ENCODE peak calls at places on chromosomes 16 and 17, in six cellular contexts. M, S, C, J, G and K are unnamed samples. For H3K9me3, the result is how much of the 10 kb centered on the place peaks cover.

GRCh38 chr16:55263271-55264250 is 60.4 kb upstream of the IRX6 start:
- DNase-seq in M (no peak), S (no peak), C (no peak), J (no peak), G (no peak), K (no peak)

GRCh38 chr16:50997679-50998078 is 153.4 kb downstream of the SALL1 start:
- DNase-seq in M (no peak), S (no peak), C (no peak), J (no peak), G (no peak), K (no peak)

GRCh38 chr17:81884968-81885367 is 6.4 kb downstream of the ALYREF start:
- DNase-seq in M (no peak), S (no peak), C (no peak), J (no peak), G (no peak), K (no peak)

GRCh38 chr17:81528651-81529436 is 667 bp downstream of the FSCN2 start:
- DNase-seq in M (no peak), S (no peak), C (peak), J (no peak), G (no peak), K (no peak)

GRCh38 chr17:8122391-8122922 is 1.4 kb downstream of the HES7 start:
- DNase-seq in M (peak), S (no peak), C (peak), J (peak), G (peak), K (peak)

GRCh38 chr17:65022751-65023421 is 33.7 kb downstream of the GNA13 start:
- DNase-seq in M (peak), S (no peak), C (peak), J (peak), G (peak), K (peak)

GRCh38 chr17:72060084-72060483 is 60.7 kb upstream of the SOX9 start:
- DNase-seq in M (no peak), S (no peak), C (no peak), J (no peak), G (no peak), K (no peak)

GRCh38 chr16:76193851-76194620 is 83.2 kb upstream of the CNTNAP4 start:
- DNase-seq in M (no peak), S (no peak), C (no peak), J (no peak), G (peak), K (peak)

GRCh38 chr17:77281904-77282367 is 141.2 kb downstream of the SEC14L1 start:
- DNase-seq in M (no peak), S (peak), C (peak), J (no peak), G (peak), K (no peak)

GRCh38 chr17:80938556-80938955 is 53.1 kb upstream of the CHMP6 start:
- DNase-seq in M (no peak), S (no peak), C (no peak), J (no peak), G (no peak), K (no peak)

GRCh38 chr17:59381716-59382570 is 50.5 kb downstream of the YPEL2 start:
- DNase-seq in M (peak), S (no peak), C (no peak), J (peak), G (no peak), K (no peak)

GRCh38 chr16:24834459-24835335 is 11.1 kb upstream of the SLC5A11 start:
- DNase-seq in M (peak), S (peak), C (peak), J (peak), G (peak), K (peak)

GRCh38 chr17:60941028-60941427 is 263.4 kb downstream of the BCAS3 start:
- DNase-seq in M (peak), S (no peak), C (no peak), J (peak), G (peak), K (peak)

GRCh38 chr17:78716814-78717393 is 65.2 kb downstream of the CYTH1 start:
- DNase-seq in M (peak), S (no peak), C (peak), J (peak), G (peak), K (peak)

GRCh38 chr16:67277999-67278772 is 1.1 kb upstream of the PLEKHG4 start:
- DNase-seq in M (peak), S (peak), C (peak), J (peak), G (peak), K (peak)

GRCh38 chr16:57284206-57284951 is at the start of gene PLLP:
- DNase-seq in M (peak), S (peak), C (peak), J (peak), G (peak), K (peak)
- TF ChIP-seq EZH2 in M (peak), S (no peak), C (no peak), J (peak), G (peak), K (no peak)

DNA sequence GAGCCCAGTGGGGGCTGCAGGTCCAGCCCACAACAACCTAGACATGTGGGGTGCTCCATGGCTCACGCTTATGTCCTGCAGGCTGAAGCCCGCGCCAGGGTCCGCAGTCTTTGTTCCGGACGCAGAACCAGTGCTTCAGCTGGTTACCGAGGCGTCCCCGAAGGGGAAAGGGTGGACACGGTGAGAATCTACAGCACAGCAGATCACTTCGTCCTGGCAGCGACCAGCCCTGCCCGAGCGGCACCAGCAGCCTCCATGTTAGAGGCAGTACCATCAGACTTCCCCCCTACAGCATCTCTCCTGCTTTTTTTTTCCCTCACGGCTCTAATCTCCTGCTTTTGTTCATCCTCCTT is 1736.4 kb downstream of the TP53TG3F start:
- DNase-seq in M (no peak), S (no peak), C (no peak), J (no peak), G (no peak), K (no peak)
- H3K9me3 ChIP-seq in M (under half), S (under half), C (under half), J (under half), G (under half), K (under half)

DNA sequence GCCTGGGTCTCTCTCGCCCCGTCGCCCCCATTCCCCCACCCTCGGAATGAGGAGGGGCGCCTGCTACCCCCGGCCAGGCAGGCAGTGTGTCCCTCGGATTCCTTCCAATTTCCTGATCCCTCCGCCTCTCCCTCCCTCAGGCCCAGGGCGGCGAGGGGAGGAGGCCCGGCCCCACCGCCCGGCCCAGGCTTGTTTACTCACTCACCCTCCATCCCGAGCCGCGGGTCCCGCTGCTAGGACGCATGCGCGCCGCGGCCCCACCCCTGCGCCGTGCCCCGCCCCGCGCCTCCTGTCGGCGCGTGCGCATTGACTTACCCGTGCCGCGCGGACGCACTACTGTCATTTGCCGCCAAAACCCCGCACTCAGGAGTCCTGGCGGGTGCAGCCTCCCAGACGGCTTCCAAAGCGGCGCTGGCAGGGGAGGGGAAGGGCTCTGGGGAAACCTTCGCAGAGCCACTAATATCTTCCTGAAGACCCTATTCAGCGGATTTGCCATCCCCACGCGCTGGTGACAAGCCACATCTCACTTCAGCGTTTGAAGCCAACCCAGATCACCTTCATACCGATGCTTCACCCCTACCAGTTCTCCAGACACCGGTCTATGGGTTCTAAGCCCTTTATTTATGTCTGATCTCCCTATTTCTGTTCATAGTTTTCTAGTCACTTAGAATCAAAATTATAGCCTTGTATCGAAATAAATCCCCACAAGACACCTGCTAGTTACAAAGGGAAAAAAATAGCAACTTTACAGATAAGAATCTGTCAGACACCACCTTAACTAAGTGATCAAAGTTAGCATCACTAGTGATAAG is at the start of gene EZH1:
- DNase-seq in M (peak), S (peak), C (peak), J (peak), G (peak), K (peak)
- TF ChIP-seq EZH2 in M (no peak), S (no peak), C (no peak), J (no peak), G (no peak), K (no peak)

GRCh38 chr17:26807024-26807423 is 486.9 kb upstream of the WSB1 start:
- DNase-seq in M (no peak), S (no peak), C (no peak), J (no peak), G (no peak), K (no peak)
- H3K9me3 ChIP-seq in M (under half), S (under half), C (under half), J (under half), G (under half), K (half or more)

DNA sequence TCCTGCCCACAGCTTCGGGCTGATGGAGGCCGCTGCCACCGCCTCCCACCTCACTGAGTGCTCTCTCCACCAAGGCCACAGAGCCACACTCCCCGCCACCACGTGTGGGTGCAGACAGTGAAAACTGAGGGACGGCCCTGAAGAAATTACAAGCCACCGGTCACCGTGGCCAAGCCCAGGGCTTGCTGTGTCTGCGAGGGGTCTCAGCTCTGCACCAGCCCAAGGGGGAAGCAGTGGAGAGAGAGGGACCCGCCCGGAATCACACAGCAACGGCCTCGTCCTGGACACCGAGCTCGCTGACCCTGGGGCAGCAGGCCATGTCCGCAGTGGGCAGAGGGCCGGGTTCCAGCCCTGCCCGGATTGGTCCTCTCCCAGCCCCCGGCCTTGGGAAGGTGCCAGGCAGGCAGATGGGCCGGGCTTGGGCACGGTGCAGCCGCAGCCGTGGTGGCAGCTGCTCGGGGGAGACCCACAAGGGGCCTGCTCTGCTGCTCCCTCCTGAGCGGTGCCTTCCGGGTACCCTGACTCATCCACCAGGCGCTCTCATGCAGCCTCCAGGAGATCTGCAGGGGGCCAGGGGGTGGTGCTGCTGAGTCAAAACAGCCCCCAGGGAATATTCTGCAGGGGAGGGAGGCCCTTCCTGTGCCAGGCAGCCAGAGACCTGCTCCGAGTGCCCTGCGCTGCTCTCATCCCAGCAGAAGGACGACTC is 52.0 kb downstream of the CBFA2T3 start:
- DNase-seq in M (peak), S (peak), C (peak), J (peak), G (peak), K (peak)
- TF ChIP-seq EZH2 in M (no peak), S (no peak), C (no peak), J (no peak), G (no peak), K (no peak)

GRCh38 chr16:35631261-35631945 is 2172.0 kb downstream of the TP53TG3F start:
- DNase-seq in M (no peak), S (no peak), C (no peak), J (no peak), G (no peak), K (no peak)
- H3K9me3 ChIP-seq in M (under half), S (under half), C (under half), J (under half), G (under half), K (under half)

GRCh38 chr16:68446941-68447675 is 1.2 kb downstream of the SMPD3 start:
- DNase-seq in M (no peak), S (no peak), C (no peak), J (no peak), G (no peak), K (no peak)
- TF ChIP-seq EZH2 in M (no peak), S (no peak), C (no peak), J (no peak), G (no peak), K (no peak)

GRCh38 chr16:60674241-60674640 is 1362.0 kb downstream of the CDH8 start:
- DNase-seq in M (no peak), S (no peak), C (no peak), J (no peak), G (no peak), K (peak)
- H3K9me3 ChIP-seq in M (under half), S (under half), C (under half), J (under half), G (under half), K (under half)

DNA sequence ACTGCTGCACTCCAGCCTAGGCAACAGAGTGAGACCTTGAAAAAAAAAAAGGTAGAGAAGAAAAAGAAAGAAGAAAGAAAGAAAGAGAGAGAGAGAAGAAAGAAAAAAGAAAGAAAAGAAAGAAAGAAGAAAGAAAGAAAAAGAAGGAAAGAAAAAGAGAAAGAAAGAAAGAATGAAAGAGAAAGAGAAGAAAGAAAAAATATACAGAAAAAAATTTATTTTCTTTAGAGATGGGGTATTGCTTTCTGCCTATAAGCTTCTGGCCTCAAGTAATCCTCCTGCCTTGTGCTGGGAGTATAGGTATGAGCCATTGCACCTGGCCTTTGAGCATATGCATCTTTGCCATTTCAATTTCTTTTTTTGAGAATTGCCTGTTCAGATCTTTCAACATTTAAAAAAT is 156.8 kb downstream of the IRX3 start:
- DNase-seq in M (no peak), S (no peak), C (no peak), J (no peak), G (no peak), K (no peak)
- TF ChIP-seq EZH2 in M (no peak), S (no peak), C (no peak), J (no peak), G (no peak), K (no peak)

GRCh38 chr17:22409160-22409751 is 716.9 kb downstream of the KCNJ18 start:
- DNase-seq in M (no peak), S (no peak), C (no peak), J (no peak), G (no peak), K (no peak)

GRCh38 chr17:22411185-22411784 is 719.0 kb downstream of the KCNJ18 start:
- DNase-seq in M (no peak), S (no peak), C (no peak), J (no peak), G (no peak), K (no peak)

GRCh38 chr17:22410136-22410535 is 717.8 kb downstream of the KCNJ18 start:
- DNase-seq in M (no peak), S (no peak), C (no peak), J (no peak), G (no peak), K (no peak)
- H3K9me3 ChIP-seq in M (under half), S (under half), C (under half), J (under half), G (under half), K (under half)